ENCODE peak calls at places on chromosomes 4 and X, in six cellular contexts. O is fibroblast of lung, T is iPS DF 6.9, Z is DND-41, L is mucosa of descending colon, U is right lobe of liver. E is an unnamed sample.

GRCh38 chrX:118167361-118167760 is 50.8 kb upstream of the KLHL13 start:
- DNase-seq in Z (no peak), U (no peak), O (no peak), L (no peak), T (no peak), E (no peak)

GRCh38 chr4:153244969-153245368 is 40.7 kb downstream of the TRIM2 start:
- DNase-seq in T (no peak), Z (no peak), U (no peak), L (no peak), O (no peak), E (no peak)

GRCh38 chrX:72041901-72042859 is 89.5 kb downstream of the RTL5 start:
- DNase-seq in L (no peak), U (no peak), O (peak; percentile 63), Z (no peak), T (no peak), E (no peak)

GRCh38 chrX:15143050-15143824 is 126.6 kb downstream of the ASB9 start:
- DNase-seq in O (peak; percentile 41), Z (peak; percentile 41), U (peak; percentile 49), T (no peak), L (no peak), E (peak; percentile 70)

GRCh38 chr4:108700358-108700757 is 50.0 kb downstream of the OSTC start:
- DNase-seq in T (no peak), O (peak; percentile 19), L (no peak), Z (no peak), U (no peak), E (no peak)

GRCh38 chr4:110165382-110166285 is 32.8 kb downstream of the ELOVL6 start:
- DNase-seq in O (peak; percentile 50), L (no peak), U (no peak), T (no peak), Z (peak; percentile 85), E (no peak)

GRCh38 chrX:71282514-71283408 is 674 bp upstream of the NONO start:
- DNase-seq in O (no peak), T (no peak), U (no peak), L (no peak), Z (no peak), E (no peak)

GRCh38 chr4:33696066-33696465 is 2548.2 kb downstream of the ARAP2 start:
- DNase-seq in Z (no peak), U (no peak), L (no peak), O (peak; percentile 31), T (no peak), E (no peak)

GRCh38 chr4:103268746-103269145 is 70.6 kb upstream of the CENPE start:
- DNase-seq in U (no peak), Z (no peak), O (no peak), L (no peak), T (no peak), E (no peak)

GRCh38 chr4:128380306-128380705 is 92.7 kb upstream of the PGRMC2 start:
- DNase-seq in U (no peak), O (no peak), L (no peak), T (no peak), Z (no peak), E (no peak)

GRCh38 chr4:169968999-169969398 is 57.2 kb downstream of the MFAP3L start:
- DNase-seq in T (no peak), L (no peak), U (no peak), Z (no peak), O (no peak), E (no peak)

GRCh38 chr4:173990879-173991231 is 292.6 kb downstream of the FBXO8 start:
- DNase-seq in U (peak; percentile 49), O (peak; percentile 50), Z (no peak), T (no peak), L (peak; percentile 50), E (no peak)

GRCh38 chrX:48802813-48803261 is 970 bp downstream of the HDAC6 start:
- DNase-seq in T (no peak), U (no peak), L (no peak), Z (no peak), O (no peak), E (no peak)

GRCh38 chrX:10450229-10450958 is 170.0 kb downstream of the MID1 start:
- DNase-seq in L (no peak), T (no peak), Z (no peak), O (peak; percentile 82), U (no peak), E (no peak)

GRCh38 chr4:142265536-142265935 is 580.6 kb downstream of the INPP4B start:
- DNase-seq in Z (no peak), O (peak; percentile 81), U (no peak), T (no peak), L (no peak), E (no peak)

GRCh38 chr4:173642509-173642908 is 112.5 kb upstream of the HAND2 start:
- DNase-seq in U (no peak), L (no peak), T (no peak), O (no peak), Z (no peak), E (no peak)

GRCh38 chrX:724256-724655 is 93.7 kb downstream of the SHOX start:
- DNase-seq in L (no peak), O (no peak), T (no peak), Z (no peak), U (no peak), E (no peak)

GRCh38 chrX:40809210-40809609 is 73.9 kb upstream of the MED14 start:
- DNase-seq in L (no peak), U (no peak), O (peak; percentile 11), Z (no peak), T (no peak), E (no peak)

GRCh38 chr4:17336524-17336941 is 175.4 kb downstream of the QDPR start:
- DNase-seq in T (no peak), U (peak; percentile 50), Z (peak; percentile 79), O (no peak), L (peak; percentile 51), E (peak; percentile 83)

GRCh38 chr4:110306363-110306762 is 107.9 kb upstream of the ELOVL6 start:
- DNase-seq in O (peak; percentile 28), L (no peak), Z (no peak), T (no peak), U (peak; percentile 69), E (no peak)

GRCh38 chr4:189313861-189314513 is 626.7 kb upstream of the FRG1 start:
- DNase-seq in U (no peak), T (no peak), L (no peak), Z (no peak), O (no peak), E (no peak)

GRCh38 chr4:174210952-174211490 is 72.4 kb downstream of the FBXO8 start:
- DNase-seq in Z (no peak), O (no peak), T (no peak), L (no peak), U (no peak), E (no peak)

GRCh38 chr4:104491826-104492771 is 2.6 kb downstream of the CXXC4 start:
- DNase-seq in U (no peak), T (no peak), Z (no peak), O (peak; percentile 8), L (no peak), E (no peak)

GRCh38 chr4:48949518-48950207 is 36.4 kb upstream of the CWH43 start:
- DNase-seq in O (no peak), T (no peak), Z (no peak), L (no peak), U (no peak), E (no peak)

GRCh38 chrX:2536974-2537373 is 36.2 kb upstream of the DHRSX start:
- DNase-seq in T (no peak), O (no peak), U (no peak), L (no peak), Z (no peak), E (no peak)

GRCh38 chrX:150575415-150575814 is 7.0 kb downstream of the MTM1 start:
- DNase-seq in O (peak; percentile 12), L (no peak), T (no peak), Z (no peak), U (no peak), E (no peak)

GRCh38 chrX:153478746-153479145 is 8.4 kb upstream of the HAUS7 start:
- DNase-seq in T (no peak), L (no peak), O (no peak), Z (no peak), U (no peak), E (no peak)

GRCh38 chrX:153477458-153477857 is 7.1 kb upstream of the HAUS7 start:
- DNase-seq in Z (no peak), L (no peak), U (no peak), T (no peak), O (no peak), E (no peak)

GRCh38 chrX:153476628-153477027 is 6.3 kb upstream of the HAUS7 start:
- DNase-seq in U (no peak), Z (no peak), T (no peak), L (no peak), O (peak; percentile 9), E (no peak)

GRCh38 chrX:153477039-153477438 is 6.7 kb upstream of the HAUS7 start:
- DNase-seq in T (no peak), L (no peak), U (no peak), O (peak; percentile 30), Z (no peak), E (no peak)

GRCh38 chrX:153477901-153478300 is 7.5 kb upstream of the HAUS7 start:
- DNase-seq in T (no peak), L (no peak), U (no peak), O (peak; percentile 23), Z (no peak), E (no peak)
- H3K4me1 ChIP-seq in T (peaks cover 11% of the 10 kb centered on the region), L (no peaks in the 10 kb centered on the region), U (no peaks in the 10 kb centered on the region), O (peaks cover 19% of the 10 kb centered on the region), Z (no peaks in the 10 kb centered on the region), E (no peaks in the 10 kb centered on the region)

DNA sequence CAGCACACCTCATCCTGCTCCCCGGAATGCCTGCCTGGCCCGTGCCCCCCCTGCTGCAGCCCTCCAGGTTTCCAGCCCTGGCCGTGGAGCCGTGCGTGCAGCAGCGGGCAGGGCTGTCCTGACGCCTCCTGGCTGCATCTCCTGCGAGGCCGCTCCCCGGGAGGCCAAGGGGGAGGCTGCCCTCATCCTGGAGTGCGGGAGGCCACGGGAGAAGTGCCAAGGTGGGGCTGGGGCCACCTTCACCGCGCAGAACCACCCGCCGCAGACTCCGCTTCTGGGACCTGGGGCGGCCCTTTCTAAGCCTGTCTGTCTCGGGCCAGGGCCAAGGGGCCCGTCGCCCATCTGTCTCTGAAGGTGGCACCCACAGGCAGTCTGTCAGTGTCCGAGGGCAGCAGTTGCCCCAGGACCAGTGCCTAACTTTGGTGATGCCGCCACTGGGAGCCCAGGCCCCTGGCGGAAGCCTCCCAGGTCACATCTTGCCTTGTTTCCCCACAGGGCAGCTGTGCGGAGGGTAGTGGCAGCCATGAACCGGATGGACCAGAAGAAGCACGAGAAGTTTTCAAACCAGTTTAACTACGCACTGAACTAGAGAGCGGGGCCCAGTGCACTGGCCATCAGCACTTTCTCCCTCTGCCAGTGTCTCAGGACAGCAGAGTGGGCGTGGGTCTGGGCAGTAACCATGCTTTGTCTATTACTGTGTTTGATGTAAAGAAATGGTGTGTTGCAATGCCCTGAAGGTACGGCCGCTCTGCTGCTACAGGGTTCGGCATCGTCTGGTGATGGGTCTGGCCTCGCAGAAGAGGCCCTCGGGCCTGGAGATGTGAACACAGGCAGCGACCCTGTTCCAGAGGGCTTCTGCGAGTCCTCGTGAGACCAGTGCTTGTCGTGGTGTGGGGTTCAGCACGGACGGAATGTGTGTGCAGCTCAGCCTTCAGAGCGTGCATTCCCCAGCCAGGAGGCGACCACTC is 20.6 kb downstream of the NKX1-1 start:
- DNase-seq in O (no peak), Z (no peak), T (no peak), U (no peak), L (peak; percentile 31), E (peak; percentile 68)
- H3K36me3 ChIP-seq in O (no peaks in the 10 kb centered on the region), Z (peaks cover 15% of the 10 kb centered on the region), T (peaks cover 11% of the 10 kb centered on the region), U (peaks cover 27% of the 10 kb centered on the region), L (no peaks in the 10 kb centered on the region), E (no peaks in the 10 kb centered on the region)

GRCh38 chr4:41468122-41468521 is 69.8 kb upstream of the LIMCH1 start:
- DNase-seq in L (no peak), Z (no peak), U (no peak), O (no peak), T (no peak), E (no peak)
- H3K4me1 ChIP-seq in L (no peaks in the 10 kb centered on the region), Z (no peaks in the 10 kb centered on the region), U (no peaks in the 10 kb centered on the region), O (no peaks in the 10 kb centered on the region), T (no peaks in the 10 kb centered on the region), E (no peaks in the 10 kb centered on the region)

GRCh38 chr4:87493147-87493546 is 36.0 kb downstream of the SPARCL1 start:
- DNase-seq in U (no peak), T (no peak), O (no peak), Z (no peak), L (no peak), E (no peak)
- H3K36me3 ChIP-seq in U (no peaks in the 10 kb centered on the region), T (peaks cover 4% of the 10 kb centered on the region), O (no peaks in the 10 kb centered on the region), Z (no peaks in the 10 kb centered on the region), L (no peaks in the 10 kb centered on the region), E (peaks cover 6% of the 10 kb centered on the region)

E was measured in spleen.